ENCODE peak calls at places on chromosomes 11 and 22, in four cellular contexts. One of them, this sample, is unnamed.

GRCh38 chr11:75853971-75854370 is 39.0 kb downstream of the UVRAG start:
- DNase-seq in right atrium auricular region: no peak
- DNase-seq in HCT116: no peak
- DNase-seq in cardiac muscle cell: no peak
- DNase-seq in this sample: no peak

GRCh38 chr11:65316979-65317786 is 2.5 kb downstream of the CDC42EP2 start:
- DNase-seq in HCT116: peak; percentile 55
- DNase-seq in cardiac muscle cell: peak; percentile 71
- DNase-seq in right atrium auricular region: peak; percentile 81
- DNase-seq in this sample: no peak

GRCh38 chr11:75565221-75565814 is 3.3 kb downstream of the SERPINH1 start:
- DNase-seq in right atrium auricular region: peak; percentile 77
- DNase-seq in HCT116: no peak
- DNase-seq in cardiac muscle cell: peak; percentile 77
- DNase-seq in this sample: no peak

GRCh38 chr22:34036936-34037335 is 116.7 kb upstream of the LARGE1 start:
- DNase-seq in HCT116: no peak
- DNase-seq in cardiac muscle cell: no peak
- DNase-seq in right atrium auricular region: no peak
- DNase-seq in this sample: no peak

GRCh38 chr11:114820621-114821020 is 142.3 kb downstream of the NXPE2 start:
- DNase-seq in HCT116: no peak
- DNase-seq in right atrium auricular region: no peak
- DNase-seq in cardiac muscle cell: no peak
- DNase-seq in this sample: no peak

GRCh38 chr11:120167659-120168058 is 29.7 kb upstream of the TRIM29 start:
- DNase-seq in HCT116: no peak
- DNase-seq in right atrium auricular region: peak; percentile 51
- DNase-seq in cardiac muscle cell: no peak
- DNase-seq in this sample: no peak

GRCh38 chr11:129949976-129950318 is 52.7 kb downstream of the PRDM10 start:
- DNase-seq in HCT116: no peak
- DNase-seq in right atrium auricular region: no peak
- DNase-seq in cardiac muscle cell: no peak
- DNase-seq in this sample: no peak

GRCh38 chr11:17543574-17544180 is 539 bp downstream of the USH1C start:
- DNase-seq in cardiac muscle cell: no peak
- DNase-seq in right atrium auricular region: no peak
- DNase-seq in HCT116: no peak
- DNase-seq in this sample: no peak

GRCh38 chr11:1854132-1854948 is 1.5 kb downstream of the LSP1 start:
- DNase-seq in HCT116: no peak
- DNase-seq in cardiac muscle cell: no peak
- DNase-seq in right atrium auricular region: no peak
- DNase-seq in this sample: no peak

GRCh38 chr11:100791873-100792272 is 104.8 kb downstream of the ARHGAP42 start:
- DNase-seq in cardiac muscle cell: no peak
- DNase-seq in HCT116: no peak
- DNase-seq in right atrium auricular region: no peak
- DNase-seq in this sample: no peak

GRCh38 chr11:5690736-5691135 is 1.1 kb downstream of the TRIM22 start:
- DNase-seq in cardiac muscle cell: peak; percentile 46
- DNase-seq in right atrium auricular region: no peak
- DNase-seq in HCT116: no peak
- DNase-seq in this sample: no peak

GRCh38 chr22:50486561-50487289 is at the start of gene MIOX:
- DNase-seq in cardiac muscle cell: no peak
- DNase-seq in right atrium auricular region: no peak
- DNase-seq in HCT116: no peak
- DNase-seq in this sample: no peak

GRCh38 chr11:119340335-119341221 is at the start of gene C1QTNF5:
- DNase-seq in cardiac muscle cell: peak; percentile 93
- DNase-seq in right atrium auricular region: peak; percentile 91
- DNase-seq in HCT116: no peak
- DNase-seq in this sample: no peak

GRCh38 chr22:28949788-28950187 is 66.4 kb downstream of the ZNRF3 start:
- DNase-seq in cardiac muscle cell: peak; percentile 55
- DNase-seq in right atrium auricular region: no peak
- DNase-seq in HCT116: no peak
- DNase-seq in this sample: no peak

GRCh38 chr11:67409261-67409666 is 5.4 kb downstream of the TBC1D10C start:
- DNase-seq in cardiac muscle cell: no peak
- DNase-seq in HCT116: no peak
- DNase-seq in right atrium auricular region: no peak
- DNase-seq in this sample: no peak

GRCh38 chr11:20670932-20671403 is 1.6 kb downstream of the NELL1 start:
- DNase-seq in cardiac muscle cell: no peak
- DNase-seq in right atrium auricular region: no peak
- DNase-seq in HCT116: no peak
- DNase-seq in this sample: no peak

GRCh38 chr11:26578998-26579635 is 7.1 kb upstream of the MUC15 start:
- DNase-seq in HCT116: no peak
- DNase-seq in right atrium auricular region: no peak
- DNase-seq in cardiac muscle cell: no peak
- DNase-seq in this sample: no peak

GRCh38 chr22:49181942-49182341 is 645.7 kb downstream of the BRD1 start:
- DNase-seq in HCT116: no peak
- DNase-seq in right atrium auricular region: no peak
- DNase-seq in cardiac muscle cell: no peak
- DNase-seq in this sample: no peak

GRCh38 chr11:35214792-35215193 is 75.8 kb downstream of the CD44 start:
- DNase-seq in HCT116: peak; percentile 74
- DNase-seq in cardiac muscle cell: peak; percentile 86
- DNase-seq in right atrium auricular region: no peak
- DNase-seq in this sample: no peak

DNA sequence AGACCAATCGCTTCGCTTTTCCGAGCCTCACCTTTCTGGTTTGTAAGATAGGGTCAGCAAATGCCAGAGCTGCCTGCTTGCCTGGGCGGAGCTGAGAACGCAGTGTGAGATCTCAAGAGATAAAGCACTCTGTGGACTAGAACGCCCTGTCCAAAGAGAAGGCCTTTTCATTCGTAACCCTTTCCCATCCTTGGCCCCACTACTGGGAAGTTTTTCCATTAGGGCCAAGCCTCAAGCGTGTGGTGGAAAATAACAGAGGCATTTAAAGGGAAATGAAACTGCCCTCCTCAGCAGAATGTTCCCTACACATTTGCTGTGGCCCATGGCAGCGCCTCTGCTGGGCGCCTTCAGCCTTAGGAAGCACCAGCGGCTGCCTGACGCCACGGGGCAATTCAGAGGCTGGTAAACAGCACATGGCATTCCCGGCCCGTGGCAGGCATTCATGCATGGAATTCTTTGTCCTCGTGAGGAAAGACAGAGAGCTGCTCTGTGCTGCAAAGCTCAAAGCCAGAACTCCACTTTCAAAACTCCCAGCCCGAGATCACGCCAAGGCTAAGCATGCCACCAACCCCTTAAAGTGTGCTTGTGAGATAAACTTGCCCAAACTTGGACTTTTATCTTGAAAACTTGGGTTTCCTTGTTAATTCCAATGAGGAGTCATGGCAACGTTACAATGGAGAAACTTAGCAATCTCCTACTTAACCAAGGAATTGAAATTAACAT is 38.1 kb downstream of the AHNAK start:
- DNase-seq in cardiac muscle cell: peak; percentile 49
- DNase-seq in right atrium auricular region: peak; percentile 83
- DNase-seq in HCT116: peak; percentile 39
- DNase-seq in this sample: peak; percentile 31
- TF ChIP-seq CTCF in cardiac muscle cell: peak; percentile 48
- TF ChIP-seq CTCF in right atrium auricular region: peak; percentile 24
- TF ChIP-seq CTCF in HCT116: peak; percentile 60
- TF ChIP-seq CTCF in this sample: no peak

GRCh38 chr11:11876458-11876857 is 34.7 kb downstream of the USP47 start:
- DNase-seq in cardiac muscle cell: no peak
- DNase-seq in right atrium auricular region: no peak
- DNase-seq in HCT116: peak; percentile 41
- DNase-seq in this sample: no peak
- TF ChIP-seq CTCF in cardiac muscle cell: peak; percentile 28
- TF ChIP-seq CTCF in right atrium auricular region: no peak
- TF ChIP-seq CTCF in HCT116: peak; percentile 56
- TF ChIP-seq CTCF in this sample: no peak

GRCh38 chr11:72598901-72599300 is 75.3 kb downstream of the PDE2A start:
- DNase-seq in HCT116: no peak
- DNase-seq in right atrium auricular region: peak; percentile 71
- DNase-seq in cardiac muscle cell: peak; percentile 63
- DNase-seq in this sample: no peak
- TF ChIP-seq CTCF in HCT116: peak; percentile 61
- TF ChIP-seq CTCF in right atrium auricular region: peak; percentile 31
- TF ChIP-seq CTCF in cardiac muscle cell: peak; percentile 62
- TF ChIP-seq CTCF in this sample: no peak

GRCh38 chr11:31160504-31161422 is 208.8 kb downstream of the DCDC1 start:
- DNase-seq in cardiac muscle cell: no peak
- DNase-seq in right atrium auricular region: no peak
- DNase-seq in HCT116: peak; percentile 18
- DNase-seq in this sample: no peak
- TF ChIP-seq CTCF in cardiac muscle cell: peak; percentile 26
- TF ChIP-seq CTCF in right atrium auricular region: no peak
- TF ChIP-seq CTCF in HCT116: peak; percentile 55
- TF ChIP-seq CTCF in this sample: no peak

GRCh38 chr11:113278925-113279324 is 35.5 kb upstream of the TTC12 start:
- DNase-seq in right atrium auricular region: no peak
- DNase-seq in HCT116: no peak
- DNase-seq in cardiac muscle cell: peak; percentile 9
- DNase-seq in this sample: no peak
- TF ChIP-seq CTCF in right atrium auricular region: no peak
- TF ChIP-seq CTCF in HCT116: no peak
- TF ChIP-seq CTCF in cardiac muscle cell: no peak
- TF ChIP-seq CTCF in this sample: no peak

DNA sequence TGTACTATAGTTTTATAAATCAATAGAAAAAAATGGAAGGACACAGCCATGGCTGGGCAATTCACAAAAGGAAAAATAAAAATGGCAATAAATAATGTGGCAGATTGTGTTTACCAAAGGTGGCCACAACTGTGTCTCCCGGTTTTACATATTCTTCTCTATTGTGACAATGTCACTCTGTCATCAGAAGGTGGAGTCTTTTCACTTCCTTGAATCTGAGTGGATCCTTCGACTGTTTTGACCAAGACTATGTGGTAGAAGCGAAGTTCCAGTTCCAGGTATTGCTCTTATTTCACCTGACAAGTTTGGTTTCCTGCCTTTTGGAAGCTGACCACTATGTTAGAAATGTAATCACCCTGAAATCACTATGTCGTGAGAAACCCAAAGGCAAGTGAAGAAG is 31.0 kb upstream of the HSD17B12 start:
- DNase-seq in cardiac muscle cell: no peak
- DNase-seq in HCT116: no peak
- DNase-seq in right atrium auricular region: no peak
- DNase-seq in this sample: no peak
- TF ChIP-seq CTCF in cardiac muscle cell: no peak
- TF ChIP-seq CTCF in HCT116: no peak
- TF ChIP-seq CTCF in right atrium auricular region: no peak
- TF ChIP-seq CTCF in this sample: no peak

GRCh38 chr11:70456921-70457532 is 58.7 kb downstream of the CTTN start:
- DNase-seq in cardiac muscle cell: peak; percentile 80
- DNase-seq in right atrium auricular region: no peak
- DNase-seq in HCT116: no peak
- DNase-seq in this sample: no peak
- TF ChIP-seq CTCF in cardiac muscle cell: no peak
- TF ChIP-seq CTCF in right atrium auricular region: no peak
- TF ChIP-seq CTCF in HCT116: no peak
- TF ChIP-seq CTCF in this sample: no peak

GRCh38 chr11:116535954-116536353 is 236.8 kb downstream of the BUD13 start:
- DNase-seq in right atrium auricular region: no peak
- DNase-seq in cardiac muscle cell: no peak
- DNase-seq in HCT116: no peak
- DNase-seq in this sample: no peak
- TF ChIP-seq CTCF in right atrium auricular region: no peak
- TF ChIP-seq CTCF in cardiac muscle cell: no peak
- TF ChIP-seq CTCF in HCT116: no peak
- TF ChIP-seq CTCF in this sample: no peak